ENCODE peak calls at places on chromosome 14, in seven cellular contexts. A is IMR-90, O is mesendoderm, G is H9, K is mesenchymal stem cell, J is trophoblast cell, U is H1. E is an unnamed sample.

GRCh38 chr14:81384900-81385299 is 15.2 kb downstream of the STON2 start:
- DNase-seq in A (no peak), O (no peak), G (no peak), K (no peak), J (no peak), U (no peak), E (no peak)

GRCh38 chr14:34980337-34980900 is 2.4 kb upstream of the SRP54 start:
- DNase-seq in A (no peak), O (peak; percentile 16), G (no peak), K (no peak), J (peak; percentile 11), U (no peak), E (no peak)

GRCh38 chr14:67457782-67458181 is 30.7 kb downstream of the TMEM229B start:
- DNase-seq in A (no peak), O (peak; percentile 67), G (peak; percentile 84), K (no peak), J (no peak), U (peak; percentile 17), E (peak; percentile 32)

GRCh38 chr14:63547798-63548335 is 4.7 kb upstream of the PPP2R5E start:
- DNase-seq in A (no peak), O (no peak), G (no peak), K (no peak), J (no peak), U (no peak), E (no peak)

GRCh38 chr14:102928412-102929348 is 6.2 kb downstream of the AMN start:
- DNase-seq in A (peak; percentile 5), O (peak; percentile 83), G (peak; percentile 88), K (peak; percentile 48), J (peak; percentile 24), U (no peak), E (peak; percentile 66)

GRCh38 chr14:103204852-103205540 is 81.7 kb downstream of the TNFAIP2 start:
- DNase-seq in A (peak; percentile 28), O (peak; percentile 60), G (no peak), K (no peak), J (peak; percentile 33), U (no peak), E (no peak)

GRCh38 chr14:31206536-31207286 is 882 bp downstream of the HECTD1 start:
- DNase-seq in A (no peak), O (peak; percentile 57), G (peak; percentile 38), K (no peak), J (no peak), U (no peak), E (no peak)

GRCh38 chr14:92693998-92694780 is 54.2 kb downstream of the LGMN start:
- DNase-seq in A (no peak), O (no peak), G (no peak), K (no peak), J (peak; percentile 86), U (no peak), E (no peak)

GRCh38 chr14:77032854-77033621 is 4.5 kb upstream of the IRF2BPL start:
- DNase-seq in A (peak; percentile 98), O (peak; percentile 96), G (peak; percentile 82), K (peak; percentile 99), J (peak; percentile 98), U (no peak), E (peak; percentile 75)

GRCh38 chr14:63436286-63437098 is 106.7 kb downstream of the PPP2R5E start:
- DNase-seq in A (no peak), O (no peak), G (no peak), K (peak; percentile 13), J (peak; percentile 23), U (no peak), E (no peak)

GRCh38 chr14:62179367-62180018 is 417.3 kb downstream of the SNAPC1 start:
- DNase-seq in A (peak; percentile 91), O (peak; percentile 88), G (peak; percentile 64), K (peak; percentile 73), J (peak; percentile 68), U (peak; percentile 29), E (peak; percentile 64)

DNA sequence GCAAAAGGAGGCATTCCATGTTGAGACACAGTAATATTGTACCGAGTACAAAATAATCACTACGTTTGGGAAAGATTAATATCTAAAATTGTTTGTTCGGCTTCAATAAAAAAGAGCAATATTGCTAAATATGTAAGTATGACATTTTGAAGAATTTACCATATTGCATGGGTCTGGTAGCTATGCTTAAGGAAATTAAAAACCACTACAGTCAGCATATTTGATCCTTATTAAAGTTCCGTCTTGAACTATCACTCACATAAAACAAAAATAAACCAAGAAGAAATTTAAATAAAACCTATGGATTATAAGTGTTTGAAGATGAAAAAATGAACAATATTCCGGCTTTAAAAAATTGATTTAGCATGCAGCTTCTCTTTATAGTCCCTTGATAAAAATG is 63.8 kb downstream of the SETD3 start:
- DNase-seq in A (no peak), O (no peak), G (no peak), K (no peak), J (no peak), U (no peak), E (no peak)
- H2BK120ac ChIP-seq in A (no peak overlapping the region), O (no peak overlapping the region), G (no peak overlapping the region), K (no peak overlapping the region), J (no peak overlapping the region), U (no peak overlapping the region), E (no peak overlapping the region)

DNA sequence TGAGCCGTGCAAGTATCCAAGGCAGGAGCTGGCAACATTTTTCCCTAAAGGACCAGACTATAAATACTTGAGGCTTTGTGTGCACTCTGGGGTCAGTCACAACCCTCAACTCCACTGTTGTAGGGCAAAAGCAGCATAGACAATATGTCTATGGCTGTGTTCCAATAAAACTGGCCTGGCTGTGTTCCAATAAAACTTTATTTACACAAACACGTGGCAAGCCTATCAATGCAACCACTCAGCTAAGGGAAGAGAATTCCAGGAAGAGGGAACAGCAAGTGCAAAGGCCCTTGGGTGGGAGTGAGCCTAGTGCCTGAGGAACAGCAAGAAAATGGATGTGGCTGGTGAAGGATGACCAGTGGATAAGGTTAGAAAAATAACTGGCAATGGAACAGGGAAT is 11.3 kb upstream of the FAM181A start:
- DNase-seq in A (no peak), O (no peak), G (no peak), K (no peak), J (no peak), U (no peak), E (no peak)
- H2BK120ac ChIP-seq in A (no peak overlapping the region), O (no peak overlapping the region), G (no peak overlapping the region), K (no peak overlapping the region), J (no peak overlapping the region), U (no peak overlapping the region), E (no peak overlapping the region)

DNA sequence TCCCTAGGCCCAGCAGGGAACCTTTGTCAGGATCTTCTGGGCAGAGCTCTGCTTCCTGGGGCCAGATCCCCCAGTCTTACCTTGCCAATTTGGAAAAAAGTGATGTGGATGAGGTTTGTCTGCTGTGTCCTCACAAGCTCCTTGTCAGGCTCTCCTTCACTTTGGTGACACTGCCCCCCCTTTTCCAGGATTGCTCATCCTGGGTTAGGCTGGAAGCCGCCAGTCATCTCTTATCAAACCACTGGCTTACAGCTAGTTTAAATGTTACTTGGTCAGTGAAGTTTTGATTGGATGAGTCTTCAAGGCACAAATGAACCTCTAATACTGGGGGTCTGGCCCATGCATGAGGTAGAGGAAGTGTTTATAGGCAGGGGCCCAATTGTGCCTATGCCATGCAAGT is 15.3 kb downstream of the NYNRIN start:
- DNase-seq in A (no peak), O (no peak), G (no peak), K (no peak), J (no peak), U (no peak), E (no peak)
- H2BK120ac ChIP-seq in A (no peak overlapping the region), O (no peak overlapping the region), G (no peak overlapping the region), K (no peak overlapping the region), J (no peak overlapping the region), U (no peak overlapping the region), E (no peak overlapping the region)

GRCh38 chr14:39722547-39723273 is 290.5 kb upstream of the FBXO33 start:
- DNase-seq in A (no peak), O (no peak), G (no peak), K (no peak), J (no peak), U (no peak), E (no peak)

GRCh38 chr14:39717000-39717399 is 284.8 kb upstream of the FBXO33 start:
- DNase-seq in A (no peak), O (no peak), G (no peak), K (no peak), J (no peak), U (no peak), E (no peak)
- H2BK120ac ChIP-seq in A (no peak overlapping the region), O (no peak overlapping the region), G (no peak overlapping the region), K (no peak overlapping the region), J (no peak overlapping the region), U (no peak overlapping the region), E (no peak overlapping the region)

DNA sequence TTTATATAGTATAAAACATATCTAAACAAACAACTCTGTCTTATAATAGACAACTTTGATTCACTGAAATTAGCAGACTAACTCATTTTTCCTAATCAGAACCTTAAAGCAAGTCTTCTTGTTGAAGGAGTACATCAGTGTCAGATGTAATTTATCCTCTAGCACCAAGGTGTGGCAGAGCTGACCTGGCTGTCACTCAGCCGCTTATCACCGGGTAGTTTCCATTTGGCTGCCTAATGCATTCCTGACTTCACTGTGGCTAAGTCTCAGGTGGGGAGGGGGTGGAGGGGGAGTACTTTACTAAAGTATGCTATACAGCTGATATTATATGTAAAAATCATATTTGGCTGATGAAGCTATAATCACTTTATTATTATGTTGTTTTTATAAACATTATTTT is 339.9 kb upstream of the RGS6 start:
- DNase-seq in A (no peak), O (peak; percentile 50), G (no peak), K (no peak), J (no peak), U (no peak), E (no peak)
- H2BK120ac ChIP-seq in A (peak overlapping the region; percentile 58), O (no peak overlapping the region), G (no peak overlapping the region), K (no peak overlapping the region), J (no peak overlapping the region), U (no peak overlapping the region), E (no peak overlapping the region)